ENCODE peak calls at places on chromosomes 12 and 14, in seven cellular contexts. Y, X, H, K, T, O and N are unnamed samples. For H3K4me1, the result is how much of the 10 kb centered on the place peaks cover.

GRCh38 chr12:125079943-125080645 is 14.9 kb downstream of the AACS start:
- DNase-seq in O (no peak), T (no peak), K (peak), Y (no peak), X (peak), H (no peak), N (no peak)

GRCh38 chr12:31263661-31264060 is 62.3 kb downstream of the SINHCAF start:
- DNase-seq in X (no peak), H (no peak), O (no peak), T (no peak), Y (no peak), K (no peak), N (no peak)

GRCh38 chr14:96579855-96580254 is 77.7 kb downstream of the PAPOLA start:
- DNase-seq in O (no peak), H (no peak), Y (no peak), T (no peak), X (no peak), K (no peak), N (no peak)

GRCh38 chr14:26293909-26294308 is 303.9 kb downstream of the NOVA1 start:
- DNase-seq in O (no peak), Y (no peak), T (no peak), H (no peak), K (no peak), X (no peak), N (no peak)

GRCh38 chr14:93582516-93582915 is 151.8 kb downstream of the UNC79 start:
- DNase-seq in Y (no peak), O (no peak), K (no peak), X (no peak), H (no peak), T (no peak), N (no peak)

GRCh38 chr12:14193623-14194022 is 171.9 kb upstream of the ATF7IP start:
- DNase-seq in Y (no peak), H (peak), K (no peak), O (peak), T (no peak), X (no peak), N (no peak)

GRCh38 chr14:98200621-98201020 is 1071.4 kb downstream of the BCL11B start:
- DNase-seq in K (no peak), X (no peak), O (no peak), H (no peak), T (no peak), Y (no peak), N (no peak)

GRCh38 chr14:100546051-100546443 is 41.2 kb downstream of the BEGAIN start:
- DNase-seq in O (no peak), K (no peak), T (no peak), Y (no peak), X (no peak), H (peak), N (peak)

GRCh38 chr12:58873496-58873895 is 46.8 kb downstream of the LRIG3 start:
- DNase-seq in H (no peak), X (no peak), Y (no peak), O (no peak), T (no peak), K (no peak), N (no peak)

GRCh38 chr12:75814856-75815754 is 216.5 kb downstream of the PHLDA1 start:
- DNase-seq in O (no peak), Y (peak), T (no peak), H (peak), K (no peak), X (no peak), N (peak)

GRCh38 chr12:4526923-4527546 is 11.7 kb upstream of the RAD51AP1 start:
- DNase-seq in K (no peak), H (peak), O (peak), Y (peak), X (no peak), T (no peak), N (peak)

GRCh38 chr12:131640436-131640969 is 70.4 kb upstream of the SFSWAP start:
- DNase-seq in X (no peak), H (no peak), Y (no peak), T (no peak), K (no peak), O (no peak), N (no peak)

GRCh38 chr14:90893510-90893909 is 77.3 kb upstream of the TTC7B start:
- DNase-seq in Y (no peak), K (no peak), T (no peak), H (no peak), O (no peak), X (no peak), N (no peak)

GRCh38 chr12:130796985-130797686 is 41.9 kb downstream of the STX2 start:
- DNase-seq in T (peak), O (no peak), K (no peak), Y (no peak), H (no peak), X (no peak), N (peak)

GRCh38 chr12:90166012-90166411 is 457.4 kb upstream of the ATP2B1 start:
- DNase-seq in O (no peak), T (no peak), X (no peak), Y (no peak), H (no peak), K (no peak), N (no peak)

GRCh38 chr14:78701246-78701645 is 531.1 kb downstream of the NRXN3 start:
- DNase-seq in K (no peak), X (no peak), Y (no peak), T (no peak), O (no peak), H (no peak), N (no peak)

GRCh38 chr12:124036117-124037109 is 63.4 kb downstream of the ZNF664 start:
- DNase-seq in K (peak), T (peak), H (peak), Y (peak), O (peak), X (no peak), N (peak)

GRCh38 chr12:52518574-52519469 is 1.4 kb downstream of the KRT5 start:
- DNase-seq in X (no peak), K (peak), O (no peak), Y (no peak), H (no peak), T (no peak), N (no peak)

GRCh38 chr12:96493101-96493500 is 3.7 kb downstream of the CFAP54 start:
- DNase-seq in H (no peak), O (no peak), T (no peak), K (no peak), Y (no peak), X (no peak), N (no peak)

GRCh38 chr14:23573384-23573783 is 5.2 kb downstream of the JPH4 start:
- DNase-seq in T (no peak), K (no peak), H (no peak), O (no peak), X (no peak), Y (no peak), N (no peak)

GRCh38 chr12:22380029-22380428 is 45.5 kb upstream of the ST8SIA1 start:
- DNase-seq in H (no peak), O (no peak), X (no peak), T (no peak), K (no peak), Y (no peak), N (no peak)

GRCh38 chr12:32418903-32419519 is 19.7 kb downstream of the FGD4 start:
- DNase-seq in X (no peak), T (no peak), K (no peak), Y (no peak), H (no peak), O (peak), N (no peak)

GRCh38 chr12:112686373-112686772 is 105.2 kb upstream of the RPH3A start:
- DNase-seq in T (no peak), X (no peak), Y (peak), O (no peak), K (no peak), H (no peak), N (no peak)

GRCh38 chr12:46269429-46270241 is 792 bp upstream of the SLC38A1 start:
- DNase-seq in K (no peak), H (peak), O (peak), X (no peak), Y (no peak), T (peak), N (peak)

GRCh38 chr14:55921516-55921915 is 196.7 kb upstream of the PELI2 start:
- DNase-seq in O (no peak), H (no peak), Y (no peak), T (no peak), X (no peak), K (no peak), N (no peak)

GRCh38 chr14:61153436-61153835 is 127.7 kb downstream of the TMEM30B start:
- DNase-seq in X (no peak), O (peak), T (no peak), K (no peak), Y (no peak), H (no peak), N (no peak)

GRCh38 chr12:108337235-108338223 is 1.6 kb downstream of the CMKLR1 start:
- DNase-seq in O (peak), K (no peak), Y (peak), H (peak), T (no peak), X (peak), N (peak)
- H3K4me3 ChIP-seq in O (no peak), K (peak), Y (no peak), H (no peak), T (no peak), X (peak), N (no peak)

GRCh38 chr12:1126089-1126488 is 135.1 kb downstream of the ERC1 start:
- DNase-seq in H (no peak), O (no peak), K (no peak), Y (no peak), T (no peak), X (no peak), N (no peak)
- H3K27ac ChIP-seq in H (no peak), O (no peak), K (no peak), Y (no peak), T (no peak), X (no peak), N (no peak)

GRCh38 chr14:102927346-102927877 is 4.9 kb downstream of the AMN start:
- DNase-seq in O (peak), H (no peak), T (no peak), Y (no peak), X (peak), K (no peak), N (no peak)
- H3K4me1 ChIP-seq in O (under half), H (under half), T (under half), Y (under half), X (under half), K (under half), N (under half)

DNA sequence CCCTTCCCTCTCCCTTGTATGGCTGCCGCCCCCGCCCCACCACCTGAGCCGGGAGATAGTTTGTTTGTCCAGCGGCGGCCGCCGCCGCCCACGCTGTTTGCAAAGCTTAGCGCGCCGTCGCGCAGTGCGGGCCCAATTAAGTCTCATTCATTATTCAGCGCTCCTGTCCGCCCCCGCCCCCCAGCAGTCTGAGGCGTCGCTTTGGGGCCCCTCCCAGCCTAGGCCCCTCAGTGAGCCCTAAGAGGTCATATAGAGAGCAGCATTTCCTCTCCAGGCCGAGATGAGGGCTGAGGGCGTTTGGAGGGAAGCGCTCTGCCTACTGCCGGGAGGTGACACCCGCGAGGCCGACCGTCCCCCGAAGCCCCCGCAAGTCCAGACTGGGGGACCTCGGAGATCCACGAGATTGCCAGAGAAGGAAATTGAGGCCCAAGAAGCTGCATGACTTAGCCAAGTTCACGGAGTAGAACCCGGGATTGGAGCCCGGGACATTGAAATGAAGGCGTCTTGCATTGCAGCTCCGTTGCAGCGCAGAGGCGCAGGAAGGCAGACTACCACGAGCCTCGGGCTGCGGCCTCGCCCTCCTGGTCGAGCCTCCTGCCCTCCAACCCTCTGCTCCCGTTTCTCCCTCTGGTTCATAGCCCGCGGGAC is at the start of gene DNAJC22:
- DNase-seq in T (no peak), O (peak), K (no peak), Y (peak), X (no peak), H (peak), N (no peak)
- H3K4me3 ChIP-seq in T (peak), O (peak), K (peak), Y (peak), X (peak), H (peak), N (peak)

GRCh38 chr12:10610188-10610587 is 3.2 kb downstream of the MAGOHB start:
- DNase-seq in T (no peak), H (no peak), O (no peak), K (no peak), X (no peak), Y (no peak), N (no peak)

GRCh38 chr12:10613334-10614055 is at the start of gene MAGOHB:
- DNase-seq in H (peak), K (peak), X (peak), Y (peak), T (peak), O (peak), N (peak)

GRCh38 chr12:10614056-10614370 is 604 bp upstream of the MAGOHB start:
- DNase-seq in X (no peak), K (no peak), Y (no peak), H (no peak), T (no peak), O (no peak), N (no peak)

GRCh38 chr12:10612954-10613333 is 465 bp downstream of the MAGOHB start:
- DNase-seq in O (peak), Y (no peak), H (no peak), X (no peak), T (no peak), K (no peak), N (no peak)

GRCh38 chr12:10612110-10612509 is 1.3 kb downstream of the MAGOHB start:
- DNase-seq in T (no peak), O (no peak), X (peak), H (no peak), K (no peak), Y (no peak), N (no peak)
- H3K27ac ChIP-seq in T (no peak), O (peak), X (no peak), H (peak), K (no peak), Y (no peak), N (no peak)

DNA sequence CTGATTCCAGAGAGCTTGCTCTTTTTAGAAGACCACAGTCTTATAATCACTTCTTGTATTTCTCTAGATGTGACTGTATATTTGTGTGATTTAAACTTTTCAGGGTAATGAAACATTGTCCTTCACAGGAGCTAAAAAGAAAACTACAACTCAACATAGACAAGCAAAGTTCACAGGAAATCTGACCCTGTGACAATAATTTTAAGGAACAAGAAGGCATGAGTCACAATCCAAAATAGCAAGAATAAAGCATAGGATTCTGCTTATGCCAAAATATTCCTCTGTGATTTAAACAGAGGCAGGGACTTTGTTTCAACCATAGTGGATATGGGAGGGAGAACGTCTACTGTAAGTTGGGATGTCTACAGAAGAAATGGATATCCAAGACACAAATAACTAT is 44.3 kb downstream of the GPR65 start:
- DNase-seq in T (no peak), Y (no peak), H (no peak), O (no peak), X (no peak), K (no peak), N (no peak)
- H3K4me1 ChIP-seq in T (under half), Y (under half), H (under half), O (under half), X (under half), K (under half), N (under half)

GRCh38 chr12:54033106-54033979 is 493 bp downstream of the HOXC5 start:
- DNase-seq in H (no peak), X (no peak), Y (peak), K (no peak), T (no peak), O (peak), N (no peak)
- H3K4me3 ChIP-seq in H (peak), X (peak), Y (peak), K (peak), T (no peak), O (peak), N (no peak)